ENCODE peak calls at places on chromosome 16, in eight cellular contexts. W is substantia nigra, S is GM12865, R is T-helper 9 cell, B is heart left ventricle, D is RPMI7951, I is HuH-7, O is HEK293T. A is an unnamed sample.
A peak's percentile ranks its signal among the peaks of the same experiment; 100 is the strongest.

GRCh38 chr16:58464916-58465731 is 34.8 kb upstream of the NDRG4 start:
- DNase-seq in I (peak; percentile 76), W (no peak), D (no peak), R (no peak), B (no peak), S (no peak), O (peak; percentile 50), A (peak; percentile 57)

GRCh38 chr16:25135239-25135878 is 23.8 kb downstream of the LCMT1 start:
- DNase-seq in W (no peak), O (no peak), B (no peak), I (no peak), S (no peak), R (no peak), D (peak; percentile 29), A (no peak)

GRCh38 chr16:71406724-71407123 is 35.1 kb downstream of the TLE7 start:
- DNase-seq in I (no peak), O (no peak), D (no peak), R (no peak), W (no peak), S (no peak), B (no peak), A (no peak)

GRCh38 chr16:85172465-85173071 is 60.3 kb upstream of the CIBAR2 start:
- DNase-seq in O (peak; percentile 60), B (peak; percentile 59), I (peak; percentile 96), D (peak; percentile 26), W (no peak), S (peak; percentile 24), R (no peak), A (peak; percentile 60)

GRCh38 chr16:86363836-86364618 is 146.3 kb upstream of the FOXF1 start:
- DNase-seq in O (peak; percentile 72), B (no peak), W (no peak), S (no peak), R (no peak), I (no peak), D (peak; percentile 80), A (no peak)

GRCh38 chr16:75929056-75929455 is 202.8 kb upstream of the CPHXL start:
- DNase-seq in I (no peak), S (no peak), B (no peak), W (no peak), R (no peak), O (no peak), D (no peak), A (no peak)

GRCh38 chr16:48393843-48394703 is 8.9 kb upstream of the SIAH1 start:
- DNase-seq in I (no peak), D (no peak), W (no peak), S (no peak), R (no peak), O (no peak), B (no peak), A (no peak)

GRCh38 chr16:20844054-20844453 is 37.7 kb downstream of the REXO5 start:
- DNase-seq in B (no peak), R (no peak), S (no peak), D (no peak), W (no peak), O (no peak), I (no peak), A (no peak)

GRCh38 chr16:67177743-67178699 is 5.7 kb downstream of the MATCAP1 start:
- DNase-seq in S (peak; percentile 55), B (no peak), D (peak; percentile 59), W (no peak), I (peak; percentile 79), O (peak; percentile 59), R (peak; percentile 63), A (peak; percentile 93)

GRCh38 chr16:12321363-12321762 is 344.8 kb downstream of the SNX29 start:
- DNase-seq in B (no peak), S (no peak), W (no peak), O (no peak), I (no peak), R (no peak), D (no peak), A (no peak)

GRCh38 chr16:11994187-11995119 is 17.9 kb downstream of the SNX29 start:
- DNase-seq in R (no peak), B (peak; percentile 56), S (no peak), I (no peak), D (no peak), O (no peak), W (peak; percentile 30), A (no peak)

GRCh38 chr16:67396159-67396774 is 3.0 kb upstream of the TPPP3 start:
- DNase-seq in B (peak; percentile 89), S (peak; percentile 36), D (peak; percentile 85), I (peak; percentile 54), W (no peak), R (no peak), O (peak; percentile 43), A (peak; percentile 88)

GRCh38 chr16:85583491-85584181 is 29.5 kb upstream of the GSE1 start:
- DNase-seq in B (no peak), S (no peak), D (peak; percentile 86), W (no peak), O (no peak), I (no peak), R (no peak), A (no peak)

GRCh38 chr16:67993207-67994036 is 5.9 kb downstream of the DPEP2 start:
- DNase-seq in O (peak; percentile 91), W (peak; percentile 31), R (peak; percentile 75), I (peak; percentile 95), S (peak; percentile 90), B (peak; percentile 85), D (peak; percentile 77), A (peak; percentile 83)

GRCh38 chr16:12546918-12547607 is 256.6 kb downstream of the CPPED1 start:
- DNase-seq in I (no peak), B (no peak), W (no peak), D (no peak), R (no peak), S (peak; percentile 87), O (no peak), A (no peak)

GRCh38 chr16:84332975-84333684 is 35.2 kb upstream of the ATP2C2 start:
- DNase-seq in S (no peak), R (no peak), D (no peak), O (no peak), B (no peak), W (no peak), I (no peak), A (no peak)

GRCh38 chr16:30786115-30786935 is 680 bp downstream of the ZNF629 start:
- DNase-seq in B (peak; percentile 47), R (no peak), I (peak; percentile 67), O (peak; percentile 86), S (no peak), W (no peak), D (peak; percentile 63), A (peak; percentile 38)

GRCh38 chr16:56425439-56425832 is at the start of gene AMFR:
- DNase-seq in D (peak; percentile 82), W (no peak), I (peak; percentile 71), S (peak; percentile 92), R (peak; percentile 55), O (peak; percentile 85), B (peak; percentile 76), A (peak; percentile 51)

GRCh38 chr16:56245197-56245596 is 53.9 kb downstream of the GNAO1 start:
- DNase-seq in O (no peak), I (no peak), S (no peak), D (peak; percentile 98), R (no peak), W (no peak), B (no peak), A (no peak)

A was measured in WTC11.